ENCODE peak calls at places on chromosomes 3 and 15, in ten cellular contexts. A is HCEC 1CT; M is CD4-positive, alpha-beta T cell; Z is activated CD4-positive, alpha-beta T cell treated with anti-CD3 and anti-CD28 coated beads, Interleukin-2, amount 10 ng/mL, durations not matched to agents 7 days and 5 days; T is activated gamma-delta T cell treated with Interleukin-2 at 50 U/mL for 16 hours; N is GM20000; Q is tibial nerve; J is SW 1271; K is kidney tubule cell; B is HTR-8/SVneo. I is an unnamed sample.

GRCh38 chr3:124883191-124883747 is 3.9 kb downstream of the ITGB5 start:
- DNase-seq in Q (no peak), J (no peak), B (no peak), M (no peak), K (no peak), Z (no peak), T (no peak), A (no peak), N (no peak), I (no peak)

GRCh38 chr3:77320514-77320913 is 280.6 kb downstream of the ROBO2 start:
- DNase-seq in Z (no peak), J (peak), K (peak), M (no peak), T (no peak), N (peak), A (peak), Q (no peak), B (no peak), I (peak)

GRCh38 chr3:25412269-25412668 is 15.8 kb upstream of the RARB start:
- DNase-seq in N (no peak), Z (no peak), T (no peak), Q (no peak), M (no peak), B (no peak), A (peak), J (no peak), K (no peak), I (no peak)

GRCh38 chr3:128353991-128354687 is 112.6 kb downstream of the DNAJB8 start:
- DNase-seq in Z (no peak), A (peak), K (peak), Q (no peak), B (no peak), N (no peak), M (no peak), J (no peak), T (no peak), I (no peak)

GRCh38 chr3:151434151-151434890 is 26.5 kb downstream of the IGSF10 start:
- DNase-seq in A (peak), Q (no peak), M (no peak), K (peak), B (no peak), Z (no peak), N (no peak), J (peak), T (no peak), I (no peak)

GRCh38 chr3:195227871-195228270 is 43.1 kb downstream of the XXYLT1 start:
- DNase-seq in J (no peak), A (no peak), T (no peak), N (no peak), K (no peak), M (no peak), Z (no peak), B (no peak), Q (no peak), I (no peak)

GRCh38 chr3:157785071-157785826 is 282.0 kb upstream of the VEPH1 start:
- DNase-seq in N (no peak), A (peak), T (no peak), M (no peak), Z (no peak), Q (no peak), K (peak), B (peak), J (peak), I (no peak)

GRCh38 chr3:188792788-188793187 is 379.0 kb upstream of the TPRG1 start:
- DNase-seq in Z (no peak), T (no peak), K (no peak), Q (no peak), N (no peak), J (no peak), B (no peak), A (no peak), M (no peak), I (no peak)

GRCh38 chr3:52136513-52136912 is 17.7 kb downstream of the POC1A start:
- DNase-seq in J (no peak), N (no peak), Z (no peak), K (no peak), Q (no peak), A (no peak), B (no peak), M (no peak), T (no peak), I (no peak)

GRCh38 chr3:13239467-13239760 is 166.2 kb upstream of the IQSEC1 start:
- DNase-seq in M (no peak), T (no peak), K (no peak), N (no peak), A (no peak), J (no peak), Q (no peak), B (no peak), Z (no peak), I (no peak)

GRCh38 chr3:43035801-43036340 is 56.8 kb downstream of the GASK1A start:
- DNase-seq in T (no peak), K (no peak), N (no peak), J (no peak), Z (no peak), Q (no peak), M (no peak), A (no peak), B (no peak), I (no peak)

GRCh38 chr15:38112406-38112805 is 140.2 kb upstream of the SPRED1 start:
- DNase-seq in A (no peak), N (no peak), K (peak), Q (no peak), T (no peak), B (no peak), M (no peak), Z (no peak), J (no peak), I (no peak)

GRCh38 chr3:103440539-103441113 is 1005.8 kb downstream of the ZPLD1 start:
- DNase-seq in Z (no peak), K (peak), Q (no peak), T (no peak), A (no peak), J (peak), N (no peak), B (peak), M (no peak), I (no peak)

GRCh38 chr3:102006812-102007485 is 157.6 kb downstream of the NFKBIZ start:
- DNase-seq in T (no peak), J (no peak), B (peak), Q (no peak), K (peak), A (peak), M (no peak), Z (no peak), N (no peak), I (no peak)

GRCh38 chr15:57969355-57969754 is 96.2 kb downstream of the ALDH1A2 start:
- DNase-seq in Z (no peak), T (no peak), B (peak), J (no peak), M (no peak), K (peak), Q (no peak), N (no peak), A (peak), I (no peak)

GRCh38 chr3:188948658-188949400 is 222.9 kb upstream of the TPRG1 start:
- DNase-seq in M (no peak), A (peak), K (peak), J (no peak), N (no peak), T (no peak), B (no peak), Z (no peak), Q (no peak), I (no peak)

GRCh38 chr3:85678713-85679112 is 719.9 kb downstream of the CADM2 start:
- DNase-seq in Q (no peak), J (no peak), M (no peak), K (no peak), A (no peak), N (no peak), B (no peak), Z (no peak), T (no peak), I (no peak)

I was measured in NCI-H2227 treated with DMSO at 0.1 percent for 48 hours.